ENCODE peak calls at places on chromosome 17, in four cellular contexts. One of them, this sample, is unnamed.
A peak's percentile ranks its signal among the peaks of the same experiment; 100 is the strongest.

GRCh38 chr17:76232342-76232741 is 8.0 kb downstream of the RNF157 start:
- DNase-seq in pancreas: no peak
- DNase-seq in AG09319: peak; percentile 81
- DNase-seq in neural crest cell: no peak
- DNase-seq in this sample: no peak

GRCh38 chr17:73643012-73643845 is 1.0 kb downstream of the SDK2 start:
- DNase-seq in pancreas: no peak
- DNase-seq in AG09319: no peak
- DNase-seq in neural crest cell: peak; percentile 41
- DNase-seq in this sample: no peak

GRCh38 chr17:78798695-78799559 is 16.9 kb upstream of the CYTH1 start:
- DNase-seq in pancreas: no peak
- DNase-seq in AG09319: no peak
- DNase-seq in neural crest cell: no peak
- DNase-seq in this sample: no peak

GRCh38 chr17:3033741-3034577 is 29.4 kb downstream of the OR1D5 start:
- DNase-seq in pancreas: peak; percentile 17
- DNase-seq in AG09319: no peak
- DNase-seq in neural crest cell: no peak
- DNase-seq in this sample: peak; percentile 42

GRCh38 chr17:29714146-29714545 is 91.4 kb upstream of the CORO6 start:
- DNase-seq in pancreas: no peak
- DNase-seq in AG09319: no peak
- DNase-seq in neural crest cell: no peak
- DNase-seq in this sample: no peak

GRCh38 chr17:19288453-19288852 is 51.3 kb downstream of the EPN2 start:
- DNase-seq in pancreas: no peak
- DNase-seq in AG09319: no peak
- DNase-seq in neural crest cell: no peak
- DNase-seq in this sample: no peak

GRCh38 chr17:69870091-69870530 is 204.9 kb upstream of the KCNJ16 start:
- DNase-seq in pancreas: no peak
- DNase-seq in AG09319: no peak
- DNase-seq in neural crest cell: no peak
- DNase-seq in this sample: no peak

GRCh38 chr17:82963104-82963950 is 116.1 kb upstream of the METRNL start:
- DNase-seq in pancreas: no peak
- DNase-seq in AG09319: peak; percentile 62
- DNase-seq in neural crest cell: peak; percentile 71
- DNase-seq in this sample: peak; percentile 83

GRCh38 chr17:13884347-13884746 is 185.0 kb upstream of the COX10 start:
- DNase-seq in pancreas: no peak
- DNase-seq in AG09319: no peak
- DNase-seq in neural crest cell: no peak
- DNase-seq in this sample: no peak

GRCh38 chr17:35167666-35168065 is 20.0 kb downstream of the UNC45B start:
- DNase-seq in pancreas: no peak
- DNase-seq in AG09319: no peak
- DNase-seq in neural crest cell: no peak
- DNase-seq in this sample: no peak

GRCh38 chr17:79943354-79944241 is 92.1 kb downstream of the TBC1D16 start:
- DNase-seq in pancreas: peak; percentile 17
- DNase-seq in AG09319: no peak
- DNase-seq in neural crest cell: no peak
- DNase-seq in this sample: peak; percentile 18

GRCh38 chr17:9294661-9295210 is 273.4 kb downstream of the NTN1 start:
- DNase-seq in pancreas: no peak
- DNase-seq in AG09319: no peak
- DNase-seq in neural crest cell: no peak
- DNase-seq in this sample: no peak

GRCh38 chr17:9287301-9287700 is 266.0 kb downstream of the NTN1 start:
- DNase-seq in pancreas: no peak
- DNase-seq in AG09319: no peak
- DNase-seq in neural crest cell: no peak
- DNase-seq in this sample: no peak

GRCh38 chr17:9290226-9290613 is 268.9 kb downstream of the NTN1 start:
- DNase-seq in pancreas: no peak
- DNase-seq in AG09319: no peak
- DNase-seq in neural crest cell: no peak
- DNase-seq in this sample: no peak

GRCh38 chr17:9292563-9292941 is 271.2 kb downstream of the NTN1 start:
- DNase-seq in pancreas: no peak
- DNase-seq in AG09319: no peak
- DNase-seq in neural crest cell: no peak
- DNase-seq in this sample: no peak

GRCh38 chr17:9291912-9292562 is 270.7 kb downstream of the NTN1 start:
- DNase-seq in pancreas: peak; percentile 27
- DNase-seq in AG09319: peak; percentile 3
- DNase-seq in neural crest cell: peak; percentile 33
- DNase-seq in this sample: peak; percentile 54
- TF ChIP-seq CTCF in pancreas: peak; percentile 52
- TF ChIP-seq CTCF in AG09319: peak; percentile 75
- TF ChIP-seq CTCF in neural crest cell: peak; percentile 71
- TF ChIP-seq CTCF in this sample: peak; percentile 78

GRCh38 chr17:41444640-41445039 is 3.9 kb upstream of the KRT38 start:
- DNase-seq in pancreas: no peak
- DNase-seq in AG09319: no peak
- DNase-seq in neural crest cell: no peak
- DNase-seq in this sample: no peak
- TF ChIP-seq CTCF in pancreas: no peak
- TF ChIP-seq CTCF in AG09319: no peak
- TF ChIP-seq CTCF in neural crest cell: no peak
- TF ChIP-seq CTCF in this sample: no peak

GRCh38 chr17:46045639-46046038 is 46.6 kb downstream of the STH start:
- DNase-seq in pancreas: no peak
- DNase-seq in AG09319: no peak
- DNase-seq in neural crest cell: no peak
- DNase-seq in this sample: no peak

GRCh38 chr17:46047398-46047797 is 48.3 kb downstream of the STH start:
- DNase-seq in pancreas: no peak
- DNase-seq in AG09319: no peak
- DNase-seq in neural crest cell: no peak
- DNase-seq in this sample: no peak

GRCh38 chr17:46044989-46045388 is 45.9 kb downstream of the STH start:
- DNase-seq in pancreas: no peak
- DNase-seq in AG09319: no peak
- DNase-seq in neural crest cell: no peak
- DNase-seq in this sample: no peak

GRCh38 chr17:46044286-46044928 is 45.4 kb downstream of the STH start:
- DNase-seq in pancreas: peak; percentile 59
- DNase-seq in AG09319: peak; percentile 83
- DNase-seq in neural crest cell: peak; percentile 48
- DNase-seq in this sample: peak; percentile 75

DNA sequence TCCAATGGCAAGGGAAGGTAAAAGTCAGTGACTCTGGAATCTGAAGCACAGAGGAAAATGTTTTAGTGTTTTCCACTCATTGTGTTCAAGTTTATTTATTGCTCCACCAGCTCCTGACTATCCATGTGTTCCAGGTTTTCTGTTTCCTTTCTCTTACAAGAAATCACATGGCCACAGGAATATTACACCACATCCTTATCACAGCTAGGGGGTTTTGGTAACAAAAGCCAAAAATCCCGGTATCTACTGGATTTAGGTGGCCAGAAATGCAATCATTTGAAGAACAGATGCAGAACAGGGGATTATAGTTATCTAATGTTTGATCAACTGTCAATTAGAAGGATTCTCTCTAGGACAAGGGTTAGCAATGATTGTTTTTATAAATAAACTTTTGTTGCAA is 47.9 kb downstream of the STH start:
- DNase-seq in pancreas: no peak
- DNase-seq in AG09319: peak; percentile 35
- DNase-seq in neural crest cell: no peak
- DNase-seq in this sample: no peak
- TF ChIP-seq CTCF in pancreas: no peak
- TF ChIP-seq CTCF in AG09319: no peak
- TF ChIP-seq CTCF in neural crest cell: peak; percentile 17
- TF ChIP-seq CTCF in this sample: no peak

GRCh38 chr17:18087610-18088491 is at the start of gene DRG2:
- DNase-seq in pancreas: peak; percentile 93
- DNase-seq in AG09319: peak; percentile 79
- DNase-seq in neural crest cell: peak; percentile 96
- DNase-seq in this sample: peak; percentile 91
- TF ChIP-seq CTCF in pancreas: no peak
- TF ChIP-seq CTCF in AG09319: peak; percentile 18
- TF ChIP-seq CTCF in neural crest cell: no peak
- TF ChIP-seq CTCF in this sample: no peak

This sample was measured in right lobe of liver.